ENCODE peak calls at places on chromosomes 4 and X, in eight cellular contexts. T is lower lobe of right lung, S is kidney, W is uterus, Q is colonic mucosa, O is prostate gland, C is suprapubic skin, L is heart left ventricle. I is an unnamed sample.

GRCh38 chrX:45295587-45295986 is 94.9 kb upstream of the DIPK2B start:
- DNase-seq in C (no peak), S (no peak), L (no peak), O (no peak), Q (peak; percentile 59), T (no peak), W (no peak), I (no peak)

GRCh38 chr4:113116414-113117345 is 67.2 kb downstream of the ANK2 start:
- DNase-seq in W (peak; percentile 18), C (no peak), Q (no peak), O (no peak), S (peak; percentile 44), L (no peak), T (no peak), I (no peak)

GRCh38 chr4:8316911-8317351 is 47.4 kb downstream of the HTRA3 start:
- DNase-seq in W (peak; percentile 13), T (no peak), S (peak; percentile 56), L (no peak), C (peak; percentile 57), O (no peak), Q (no peak), I (no peak)

GRCh38 chrX:2609431-2610238 is 81.5 kb upstream of the CD99 start:
- DNase-seq in W (no peak), S (no peak), Q (peak; percentile 36), C (no peak), L (no peak), O (no peak), T (no peak), I (no peak)

GRCh38 chrX:114626323-114626722 is 42.4 kb downstream of the HTR2C start:
- DNase-seq in Q (no peak), L (no peak), O (no peak), S (no peak), C (no peak), T (no peak), W (no peak), I (no peak)

GRCh38 chr4:164807611-164808010 is 53.7 kb downstream of the SMIM31 start:
- DNase-seq in W (no peak), O (no peak), L (no peak), C (no peak), T (peak; percentile 52), S (no peak), Q (no peak), I (no peak)

GRCh38 chr4:23629421-23629820 is 260.4 kb downstream of the PPARGC1A start:
- DNase-seq in L (no peak), O (no peak), S (no peak), C (no peak), Q (no peak), T (no peak), W (no peak), I (no peak)

GRCh38 chr4:39660045-39660444 is 21.4 kb upstream of the SMIM14 start:
- DNase-seq in L (no peak), W (no peak), O (no peak), C (no peak), Q (no peak), S (no peak), T (no peak), I (no peak)

GRCh38 chrX:22486326-22486725 is 213.6 kb downstream of the CBLL2 start:
- DNase-seq in T (no peak), C (no peak), Q (no peak), S (no peak), W (no peak), L (no peak), O (no peak), I (no peak)

DNA sequence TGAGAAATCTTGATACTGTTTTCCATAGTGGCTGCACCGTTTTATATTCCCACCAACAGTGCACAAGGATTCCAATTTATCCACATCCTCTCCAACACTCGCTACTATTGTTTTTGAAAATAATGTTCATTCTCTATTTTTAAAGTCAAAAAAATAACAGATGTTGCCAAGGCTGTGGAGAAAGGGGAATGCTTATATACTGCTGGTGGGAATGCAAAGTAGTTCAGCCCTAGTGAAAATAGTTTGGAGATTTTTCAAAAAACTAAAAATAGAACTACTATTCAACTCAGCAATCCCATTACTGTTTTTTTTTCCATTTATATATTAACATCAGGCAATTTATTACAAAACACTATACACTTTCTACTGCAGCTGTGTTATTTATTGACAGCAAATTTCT is 208.7 kb downstream of the CBLL2 start:
- DNase-seq in C (no peak), L (no peak), Q (no peak), O (no peak), T (no peak), S (no peak), W (no peak), I (no peak)
- TF ChIP-seq CTCF in C (no peak), L (no peak), Q (no peak), O (no peak), T (no peak), S (no peak), W (no peak), I (no peak)

GRCh38 chrX:67543818-67544217 is at the start of gene AR:
- DNase-seq in O (peak; percentile 69), Q (peak; percentile 29), S (peak; percentile 88), C (peak; percentile 78), L (peak; percentile 77), W (peak; percentile 79), T (peak; percentile 66), I (no peak)

GRCh38 chrX:67544871-67545771 is 1.3 kb downstream of the AR start:
- DNase-seq in W (peak; percentile 22), S (peak; percentile 68), Q (no peak), O (peak; percentile 5), C (no peak), T (peak; percentile 34), L (peak; percentile 66), I (no peak)

GRCh38 chrX:67545772-67546495 is 2.1 kb downstream of the AR start:
- DNase-seq in Q (no peak), W (peak; percentile 27), C (peak; percentile 60), T (peak; percentile 48), S (peak; percentile 73), L (peak; percentile 59), O (peak; percentile 4), I (no peak)

GRCh38 chrX:67546496-67547423 is 2.9 kb downstream of the AR start:
- DNase-seq in T (no peak), S (peak; percentile 58), L (peak; percentile 46), O (no peak), C (peak; percentile 57), W (peak; percentile 15), Q (no peak), I (no peak)

GRCh38 chrX:67544281-67544680 is 460 bp downstream of the AR start:
- DNase-seq in L (peak; percentile 40), C (no peak), Q (no peak), S (peak; percentile 53), T (peak; percentile 34), W (peak; percentile 21), O (peak; percentile 34), I (no peak)
- H3K4me3 ChIP-seq in L (peak overlapping the region; percentile 63), C (peak overlapping the region; percentile 57), Q (peak overlapping the region; percentile 5), S (peak overlapping the region; percentile 71), T (peak overlapping the region; percentile 50), W (peak overlapping the region; percentile 45), O (peak overlapping the region; percentile 53), I (peak overlapping the region; percentile 75)

GRCh38 chr4:133149932-133150642 is 993 bp downstream of the PCDH10 start:
- DNase-seq in W (no peak), Q (no peak), L (no peak), S (peak; percentile 57), O (no peak), C (no peak), T (no peak), I (no peak)

GRCh38 chr4:133148690-133149363 is at the start of gene PCDH10:
- DNase-seq in O (peak; percentile 86), S (peak; percentile 96), L (peak; percentile 90), Q (peak; percentile 73), W (peak; percentile 91), T (peak; percentile 81), C (peak; percentile 84), I (peak; percentile 77)

GRCh38 chr4:133147922-133148689 is 988 bp upstream of the PCDH10 start:
- DNase-seq in L (peak; percentile 50), W (peak; percentile 18), Q (no peak), O (no peak), C (no peak), S (peak; percentile 61), T (no peak), I (no peak)

GRCh38 chr4:133150643-133151300 is 1.7 kb downstream of the PCDH10 start:
- DNase-seq in O (no peak), C (no peak), Q (no peak), W (peak; percentile 19), L (no peak), S (peak; percentile 61), T (no peak), I (no peak)

GRCh38 chr4:133149364-133149695 is 236 bp downstream of the PCDH10 start:
- DNase-seq in Q (no peak), O (no peak), W (no peak), C (no peak), L (no peak), S (no peak), T (no peak), I (no peak)
- H3K9me3 ChIP-seq in Q (no peaks in the 10 kb centered on the region), O (no peaks in the 10 kb centered on the region), W (no peaks in the 10 kb centered on the region), C (no peaks in the 10 kb centered on the region), L (no peaks in the 10 kb centered on the region), S (no peaks in the 10 kb centered on the region), T (no peaks in the 10 kb centered on the region), I (no peaks in the 10 kb centered on the region)

DNA sequence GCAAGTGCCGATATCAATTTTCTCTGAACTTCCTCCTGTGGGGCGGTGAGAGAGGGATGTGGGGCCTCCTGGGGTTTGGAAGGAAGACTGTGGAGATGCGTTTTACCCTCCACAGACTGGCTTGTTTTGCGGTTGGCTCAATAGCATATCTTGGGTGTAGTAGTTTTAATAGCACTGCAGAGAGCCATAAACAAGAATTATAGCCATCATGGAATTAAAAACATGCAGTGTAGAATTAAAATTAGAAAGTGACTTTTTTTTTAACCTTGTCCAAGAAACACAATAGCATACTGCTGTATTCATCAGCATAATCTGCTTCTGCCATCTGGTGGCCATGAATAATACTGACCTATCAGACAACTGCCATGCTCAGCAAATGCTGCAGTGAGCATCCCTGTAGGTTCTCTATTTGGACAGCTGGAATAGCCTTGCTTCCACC is 47.3 kb upstream of the SCML1 start:
- DNase-seq in T (no peak), S (no peak), C (no peak), O (peak; percentile 56), W (peak; percentile 39), Q (peak; percentile 71), L (no peak), I (peak; percentile 2)
- TF ChIP-seq CTCF in T (peak; percentile 61), S (peak; percentile 59), C (peak; percentile 44), O (peak; percentile 78), W (peak; percentile 59), Q (peak; percentile 71), L (peak; percentile 69), I (peak; percentile 53)

DNA sequence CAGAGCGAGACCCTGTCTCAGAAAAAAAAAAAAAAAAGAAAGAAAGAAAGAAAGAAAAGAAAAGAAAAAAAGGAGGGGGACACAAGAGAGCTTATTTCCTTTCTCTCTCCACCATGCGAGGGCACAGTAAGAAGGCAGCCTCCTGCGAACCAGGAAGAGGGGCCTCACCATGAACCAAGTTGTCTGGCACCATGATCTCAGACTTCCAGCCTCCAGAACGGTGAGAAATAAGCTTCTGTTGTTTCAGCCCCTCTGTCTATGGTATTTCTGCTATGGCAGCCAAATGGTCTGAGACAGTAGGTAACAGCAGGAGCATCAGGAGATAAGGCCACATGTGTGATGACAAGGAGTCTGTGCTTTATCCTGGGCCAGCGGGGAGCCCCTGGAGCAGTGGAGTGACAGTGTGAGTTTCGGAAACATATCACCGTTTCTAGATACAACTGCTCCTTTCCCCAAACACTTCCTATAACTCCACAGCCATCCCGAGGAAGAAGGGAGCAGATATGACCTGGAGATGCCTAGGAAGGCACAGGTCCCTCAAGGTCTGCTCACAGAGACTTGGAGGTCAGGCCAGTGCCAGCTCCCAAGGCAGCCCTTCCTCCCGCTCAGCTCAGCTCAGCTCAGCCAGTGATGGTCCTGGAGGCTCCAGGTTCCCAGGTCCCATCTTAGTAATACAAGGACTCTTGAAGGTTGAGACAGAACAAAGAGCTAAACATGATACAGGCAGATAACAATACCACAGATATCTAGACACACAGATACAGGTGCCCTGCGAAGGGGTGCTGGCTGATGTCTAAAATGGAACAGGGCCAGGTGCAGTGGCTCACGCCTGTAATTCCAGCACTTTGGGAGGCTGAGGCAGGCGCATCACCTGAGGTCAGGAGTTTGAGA is 17.7 kb downstream of the JAKMIP1 start:
- DNase-seq in Q (no peak), O (no peak), S (no peak), C (no peak), T (no peak), W (no peak), L (no peak), I (no peak)
- H3K4me3 ChIP-seq in Q (no peak overlapping the region), O (no peak overlapping the region), S (no peak overlapping the region), C (no peak overlapping the region), T (no peak overlapping the region), W (no peak overlapping the region), L (no peak overlapping the region), I (no peak overlapping the region)